ENCODE peak calls at places on chromosomes 4 and X, in seven cellular contexts. A is bronchial epithelial cell, S is brain microvascular endothelial cell, O is OCI-LY7, F is mesendoderm, M is fibroblast of pulmonary artery, L is psoas muscle. Q is an unnamed sample.

GRCh38 chrX:45807572-45808425 is 607.1 kb upstream of the DIPK2B start:
- DNase-seq in A (peak; percentile 52), S (peak; percentile 59), O (no peak), F (peak; percentile 77), M (peak; percentile 71), L (no peak), Q (peak; percentile 48)

GRCh38 chr4:10461850-10462400 is 4.7 kb upstream of the ZNF518B start:
- DNase-seq in A (no peak), S (no peak), O (no peak), F (peak; percentile 13), M (no peak), L (no peak), Q (no peak)

GRCh38 chrX:9498236-9498635 is 33.4 kb downstream of the TBL1X start:
- DNase-seq in A (peak; percentile 22), S (no peak), O (no peak), F (no peak), M (no peak), L (no peak), Q (no peak)

GRCh38 chr4:3533421-3533820 is 1.2 kb upstream of the LRPAP1 start:
- DNase-seq in A (no peak), S (no peak), O (no peak), F (no peak), M (no peak), L (no peak), Q (no peak)

GRCh38 chr4:101042847-101043246 is 304.5 kb downstream of the PPP3CA start:
- DNase-seq in A (no peak), S (no peak), O (no peak), F (no peak), M (no peak), L (no peak), Q (no peak)

GRCh38 chr4:176988226-176988625 is 195.5 kb upstream of the VEGFC start:
- DNase-seq in A (peak; percentile 99), S (peak; percentile 93), O (no peak), F (peak; percentile 13), M (peak; percentile 93), L (no peak), Q (no peak)

GRCh38 chr4:151331276-151332042 is 6.1 kb upstream of the SH3D19 start:
- DNase-seq in A (peak; percentile 82), S (no peak), O (no peak), F (peak; percentile 31), M (no peak), L (no peak), Q (no peak)

GRCh38 chr4:37816006-37816405 is 10.5 kb upstream of the PGM2 start:
- DNase-seq in A (no peak), S (no peak), O (no peak), F (no peak), M (no peak), L (no peak), Q (no peak)

GRCh38 chr4:41796545-41797210 is 48.2 kb upstream of the PHOX2B start:
- DNase-seq in A (no peak), S (no peak), O (no peak), F (peak; percentile 87), M (no peak), L (no peak), Q (no peak)

GRCh38 chrX:29687687-29688086 is 527.7 kb upstream of the MAGEB2 start:
- DNase-seq in A (peak; percentile 22), S (peak; percentile 51), O (no peak), F (peak; percentile 16), M (peak; percentile 61), L (no peak), Q (no peak)

GRCh38 chr4:130712038-130712437 is 1616.1 kb downstream of the C4orf33 start:
- DNase-seq in A (peak; percentile 63), S (no peak), O (no peak), F (no peak), M (peak; percentile 0), L (no peak), Q (no peak)

GRCh38 chrX:20066968-20067708 is 49.6 kb downstream of the MAP7D2 start:
- DNase-seq in A (peak; percentile 55), S (peak; percentile 40), O (peak; percentile 67), F (peak; percentile 55), M (peak; percentile 60), L (no peak), Q (no peak)

GRCh38 chr4:78653655-78654054 is 102.1 kb downstream of the ANXA3 start:
- DNase-seq in A (peak; percentile 31), S (peak; percentile 47), O (peak; percentile 38), F (peak; percentile 21), M (peak; percentile 35), L (no peak), Q (no peak)

GRCh38 chr4:20788266-20788665 is 88.0 kb downstream of the PACRGL start:
- DNase-seq in A (no peak), S (no peak), O (no peak), F (no peak), M (no peak), L (no peak), Q (no peak)

GRCh38 chrX:31271615-31272471 is 200.0 kb upstream of the FTHL17 start:
- DNase-seq in A (peak; percentile 66), S (no peak), O (no peak), F (peak; percentile 14), M (no peak), L (no peak), Q (no peak)

GRCh38 chr4:37827030-37827705 is 682 bp downstream of the PGM2 start:
- DNase-seq in A (peak; percentile 87), S (peak; percentile 68), O (peak; percentile 31), F (peak; percentile 44), M (peak; percentile 48), L (no peak), Q (no peak)

GRCh38 chrX:3717742-3718420 is 4.4 kb upstream of the PRKX start:
- DNase-seq in A (peak; percentile 86), S (peak; percentile 56), O (no peak), F (no peak), M (peak; percentile 33), L (no peak), Q (no peak)

GRCh38 chrX:40097492-40098263 is at the start of gene BCOR:
- DNase-seq in A (no peak), S (no peak), O (peak; percentile 74), F (peak; percentile 79), M (peak; percentile 66), L (peak; percentile 75), Q (no peak)

GRCh38 chrX:13581554-13581953 is 12.2 kb downstream of the EGFL6 start:
- DNase-seq in A (no peak), S (no peak), O (no peak), F (no peak), M (peak; percentile 0), L (no peak), Q (no peak)

GRCh38 chr4:165580379-165580905 is 201.6 kb downstream of the CPE start:
- DNase-seq in A (peak; percentile 100), S (peak; percentile 85), O (no peak), F (peak; percentile 72), M (peak; percentile 94), L (no peak), Q (no peak)
- H3K4me3 ChIP-seq in A (no peak overlapping the region), S (no peak overlapping the region), O (no peak overlapping the region), F (no peak overlapping the region), M (no peak overlapping the region), L (no peak overlapping the region), Q (no peak overlapping the region)

DNA sequence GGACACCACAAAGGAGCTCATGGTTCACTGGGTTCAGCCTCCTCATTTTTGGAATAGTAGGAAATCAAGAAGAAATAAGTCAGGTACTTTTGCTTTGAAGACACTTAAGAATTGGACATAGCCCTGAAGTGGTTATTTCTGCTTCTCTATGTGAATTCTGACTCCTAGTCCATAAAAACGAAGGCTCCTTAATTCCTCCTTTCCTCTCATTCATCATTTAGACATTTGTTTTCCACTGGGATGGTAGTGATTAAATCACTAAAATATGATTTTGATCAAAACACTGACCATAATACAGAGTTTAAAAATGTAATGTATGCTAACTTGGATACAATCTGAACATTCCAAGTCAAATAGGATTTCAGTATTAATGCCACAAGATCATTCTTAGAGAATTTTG is 34.7 kb upstream of the CYP2U1 start:
- DNase-seq in A (no peak), S (no peak), O (no peak), F (no peak), M (no peak), L (no peak), Q (no peak)
- H3K4me3 ChIP-seq in A (no peak overlapping the region), S (no peak overlapping the region), O (no peak overlapping the region), F (no peak overlapping the region), M (no peak overlapping the region), L (no peak overlapping the region), Q (no peak overlapping the region)

GRCh38 chrX:54695816-54696487 is 102.1 kb downstream of the ITIH6 start:
- DNase-seq in A (no peak), S (no peak), O (peak; percentile 76), F (peak; percentile 10), M (no peak), L (no peak), Q (no peak)
- H3K4me3 ChIP-seq in A (no peak overlapping the region), S (no peak overlapping the region), O (peak overlapping the region; percentile 28), F (no peak overlapping the region), M (no peak overlapping the region), L (no peak overlapping the region), Q (no peak overlapping the region)

DNA sequence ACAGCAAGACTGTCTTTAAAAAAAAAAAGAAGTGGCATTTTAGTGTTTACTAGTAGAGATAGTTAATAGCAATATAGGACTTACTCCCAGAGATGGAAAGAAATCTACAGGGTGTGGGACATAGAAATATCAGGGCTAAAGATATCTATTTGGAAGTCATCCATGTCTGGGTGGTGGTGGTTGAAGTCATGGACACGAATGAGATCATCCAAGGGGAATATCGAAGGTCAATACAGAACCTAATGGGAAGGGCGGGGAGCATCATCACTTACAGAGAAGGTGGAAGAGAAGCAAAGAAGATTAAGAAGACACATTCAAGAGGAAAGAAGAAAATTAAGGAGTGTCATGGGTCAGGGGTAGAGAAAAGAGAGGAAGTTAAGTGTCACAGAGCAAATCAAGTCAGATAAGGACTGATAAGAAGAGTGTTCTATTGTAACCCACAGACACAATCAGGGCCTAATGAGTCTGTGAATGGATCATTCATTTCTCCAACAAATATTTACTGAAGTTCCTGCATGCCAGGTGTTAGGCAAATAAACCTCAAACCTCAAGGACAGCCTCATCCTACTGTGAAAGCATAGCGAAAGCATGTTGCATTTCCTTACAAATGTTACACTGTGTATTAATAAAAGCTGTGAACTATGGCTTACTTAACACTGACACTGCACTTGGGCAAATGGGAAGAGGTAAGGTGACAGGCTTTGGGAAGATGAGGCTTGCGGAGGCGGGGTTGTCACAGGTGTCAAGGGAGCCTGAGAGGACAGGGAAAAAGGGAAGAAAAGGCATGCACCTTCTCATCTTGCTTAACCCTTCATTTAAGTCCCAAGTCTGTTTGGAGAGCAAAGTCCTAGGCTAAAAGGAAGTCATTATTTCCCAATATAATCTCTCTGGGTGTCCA is 65.3 kb downstream of the ELOVL6 start:
- DNase-seq in A (peak; percentile 26), S (no peak), O (no peak), F (peak; percentile 82), M (no peak), L (no peak), Q (no peak)
- H3K4me3 ChIP-seq in A (no peak overlapping the region), S (no peak overlapping the region), O (no peak overlapping the region), F (no peak overlapping the region), M (no peak overlapping the region), L (no peak overlapping the region), Q (no peak overlapping the region)

DNA sequence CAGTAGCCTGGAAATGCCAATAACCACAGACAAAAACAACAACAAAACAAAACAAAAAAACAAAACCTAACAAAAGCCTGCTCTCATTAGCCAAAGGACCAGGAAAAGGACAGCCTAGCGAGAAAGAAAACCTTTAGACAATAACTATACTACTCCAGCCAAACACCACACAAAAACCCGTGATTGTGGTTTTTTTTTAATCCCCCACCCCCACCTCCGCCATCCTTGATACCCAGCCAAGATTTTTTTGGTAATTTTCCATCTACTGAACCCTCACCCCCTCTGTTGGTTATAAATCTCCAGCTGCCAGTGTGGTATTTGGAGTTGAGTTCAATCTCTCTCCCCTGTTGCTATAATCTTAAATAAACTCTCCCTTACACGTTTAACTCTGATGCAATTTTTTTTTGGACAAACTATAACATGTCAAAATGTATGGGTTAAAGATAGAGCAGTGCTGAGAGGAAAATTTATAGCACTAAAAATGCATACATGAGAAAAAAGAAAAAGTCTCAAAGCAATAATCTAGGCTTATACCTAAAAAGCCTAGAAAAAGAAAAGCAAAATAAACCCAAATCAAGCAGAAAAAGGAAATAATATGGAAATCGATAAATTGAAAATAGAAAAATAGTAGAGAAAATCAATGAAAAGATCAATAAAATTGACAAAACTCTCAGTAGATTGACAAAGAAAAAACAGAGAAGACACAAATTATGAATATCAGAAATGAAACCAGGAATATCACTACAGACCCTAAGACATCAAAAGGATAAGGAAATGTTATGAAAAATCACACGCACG is 83.7 kb downstream of the NAT8L start:
- DNase-seq in A (no peak), S (no peak), O (no peak), F (no peak), M (peak; percentile 44), L (no peak), Q (peak; percentile 12)
- H3K4me3 ChIP-seq in A (no peak overlapping the region), S (no peak overlapping the region), O (no peak overlapping the region), F (no peak overlapping the region), M (no peak overlapping the region), L (no peak overlapping the region), Q (no peak overlapping the region)

Q was measured in SK-N-MC.